ENCODE peak calls at places on chromosomes 5 and 9, in ten cellular contexts. H is Right ventricle myocardium superior; L is T-helper 17 cell; E is omental fat pad; V is aorta; T is activated CD4-positive, alpha-beta T cell treated with anti-CD3 and anti-CD28 coated beads for 36 hours; A is activated CD8-positive, alpha-beta T cell treated with anti-CD3 and anti-CD28 coated beads for 36 hours; R is activated T-cell treated with anti-CD3 and anti-CD28 coated beads, Interleukin-2, amount 50 U/mL, for 72 hours; D is activated B cell treated with CpG ODN at 0.5 μM for 24 hours; N is CD4-positive, CD25-positive, alpha-beta regulatory T cell. B is an unnamed sample.

GRCh38 chr9:89498845-89499480 is 1.1 kb upstream of the SEMA4D start:
- ATAC-seq in H (no peak), L (peak), E (no peak), V (no peak), T (peak), A (peak), R (peak), D (peak), N (peak), B (no peak)

GRCh38 chr5:75351058-75351926 is 14.3 kb downstream of the HMGCR start:
- ATAC-seq in H (no peak), L (no peak), E (no peak), V (no peak), T (peak), A (peak), R (peak), D (no peak), N (no peak), B (no peak)

GRCh38 chr5:149854881-149855280 is 89.7 kb downstream of the PDE6A start:
- ATAC-seq in H (no peak), L (no peak), E (no peak), V (no peak), T (no peak), A (no peak), R (no peak), D (no peak), N (no peak), B (no peak)

GRCh38 chr5:124796495-124796894 is 50.1 kb upstream of the ZNF608 start:
- ATAC-seq in H (no peak), L (no peak), E (no peak), V (no peak), T (no peak), A (no peak), R (no peak), D (no peak), N (no peak), B (no peak)

GRCh38 chr9:35603506-35603985 is 1.5 kb upstream of the TESK1 start:
- ATAC-seq in H (peak), L (no peak), E (peak), V (peak), T (no peak), A (no peak), R (no peak), D (no peak), N (no peak), B (no peak)

GRCh38 chr5:143154495-143155375 is 248.8 kb downstream of the NR3C1 start:
- ATAC-seq in H (no peak), L (no peak), E (no peak), V (no peak), T (no peak), A (no peak), R (no peak), D (no peak), N (no peak), B (peak)

GRCh38 chr9:89501311-89501898 is 3.5 kb upstream of the SEMA4D start:
- ATAC-seq in H (no peak), L (no peak), E (no peak), V (no peak), T (no peak), A (peak), R (no peak), D (no peak), N (no peak), B (no peak)

GRCh38 chr5:41893074-41893851 is 10.9 kb upstream of the RIMOC1 start:
- ATAC-seq in H (no peak), L (no peak), E (no peak), V (no peak), T (no peak), A (no peak), R (no peak), D (no peak), N (no peak), B (no peak)

GRCh38 chr9:125904155-125904841 is 157.1 kb downstream of the PBX3 start:
- ATAC-seq in H (peak), L (no peak), E (no peak), V (no peak), T (no peak), A (no peak), R (no peak), D (peak), N (no peak), B (no peak)